ENCODE peak calls at places on chromosomes 11 and 22, in four cellular contexts. I is mesendoderm, Q is IMR-90, V is H1. K is an unnamed sample.

GRCh38 chr11:120781486-120782120 is 242.3 kb upstream of the TBCEL start:
- DNase-seq in V (no peak), I (no peak), Q (no peak), K (no peak)

GRCh38 chr11:86722041-86722440 is 49.6 kb upstream of the ME3 start:
- DNase-seq in I (no peak), Q (peak), V (no peak), K (no peak)

GRCh38 chr11:69770525-69770924 is 4.6 kb downstream of the FGF4 start:
- DNase-seq in Q (no peak), V (no peak), I (peak), K (no peak)

GRCh38 chr11:113419426-113420003 is 31.9 kb downstream of the ANKK1 start:
- DNase-seq in I (no peak), V (no peak), Q (no peak), K (no peak)

GRCh38 chr11:19316434-19316833 is 75.7 kb upstream of the E2F8 start:
- DNase-seq in Q (no peak), I (no peak), V (no peak), K (no peak)

GRCh38 chr11:102155676-102156075 is 45.4 kb downstream of the YAP1 start:
- DNase-seq in Q (peak), V (no peak), I (no peak), K (no peak)

GRCh38 chr11:123235687-123236261 is 40.7 kb upstream of the CLMP start:
- DNase-seq in V (no peak), I (no peak), Q (peak), K (no peak)

GRCh38 chr11:118224512-118225180 is at the start of gene JAML:
- DNase-seq in I (no peak), Q (no peak), V (no peak), K (no peak)

GRCh38 chr11:118671254-118671653 is 8.2 kb downstream of the TREH start:
- DNase-seq in I (no peak), Q (no peak), V (no peak), K (no peak)

GRCh38 chr11:13368041-13368446 is 90.5 kb downstream of the BMAL1 start:
- DNase-seq in V (no peak), Q (peak), I (no peak), K (no peak)

GRCh38 chr11:131683666-131684065 is 313.3 kb downstream of the NTM start:
- DNase-seq in I (no peak), Q (no peak), V (peak), K (no peak)

GRCh38 chr22:40240671-40241070 is 62.9 kb downstream of the TNRC6B start:
- DNase-seq in I (no peak), V (no peak), Q (no peak), K (no peak)

GRCh38 chr11:23021287-23021863 is 161.1 kb upstream of the CCDC179 start:
- DNase-seq in I (peak), Q (peak), V (no peak), K (peak)

GRCh38 chr22:34812631-34813030 is 253.3 kb upstream of the ISX start:
- DNase-seq in I (peak), Q (no peak), V (no peak), K (no peak)

GRCh38 chr22:49396817-49397216 is 430.9 kb downstream of the BRD1 start:
- DNase-seq in I (peak), V (no peak), Q (no peak), K (no peak)

GRCh38 chr11:110077866-110078325 is 15.3 kb upstream of the ZC3H12C start:
- DNase-seq in Q (peak), V (no peak), I (peak), K (no peak)

GRCh38 chr22:17237031-17237668 is 17.9 kb upstream of the ADA2 start:
- DNase-seq in I (no peak), Q (no peak), V (no peak), K (no peak)

GRCh38 chr11:92671081-92671480 is 298.4 kb upstream of the MTNR1B start:
- DNase-seq in Q (no peak), I (no peak), V (no peak), K (no peak)

GRCh38 chr11:14127679-14128078 is 165.2 kb downstream of the SPON1 start:
- DNase-seq in V (no peak), I (no peak), Q (no peak), K (no peak)

GRCh38 chr11:104120493-104121200 is 43.3 kb downstream of the PDGFD start:
- DNase-seq in V (no peak), I (no peak), Q (no peak), K (no peak)

GRCh38 chr22:32413715-32414114 is 1.7 kb upstream of the RTCB start:
- DNase-seq in I (peak), V (no peak), Q (peak), K (no peak)

DNA sequence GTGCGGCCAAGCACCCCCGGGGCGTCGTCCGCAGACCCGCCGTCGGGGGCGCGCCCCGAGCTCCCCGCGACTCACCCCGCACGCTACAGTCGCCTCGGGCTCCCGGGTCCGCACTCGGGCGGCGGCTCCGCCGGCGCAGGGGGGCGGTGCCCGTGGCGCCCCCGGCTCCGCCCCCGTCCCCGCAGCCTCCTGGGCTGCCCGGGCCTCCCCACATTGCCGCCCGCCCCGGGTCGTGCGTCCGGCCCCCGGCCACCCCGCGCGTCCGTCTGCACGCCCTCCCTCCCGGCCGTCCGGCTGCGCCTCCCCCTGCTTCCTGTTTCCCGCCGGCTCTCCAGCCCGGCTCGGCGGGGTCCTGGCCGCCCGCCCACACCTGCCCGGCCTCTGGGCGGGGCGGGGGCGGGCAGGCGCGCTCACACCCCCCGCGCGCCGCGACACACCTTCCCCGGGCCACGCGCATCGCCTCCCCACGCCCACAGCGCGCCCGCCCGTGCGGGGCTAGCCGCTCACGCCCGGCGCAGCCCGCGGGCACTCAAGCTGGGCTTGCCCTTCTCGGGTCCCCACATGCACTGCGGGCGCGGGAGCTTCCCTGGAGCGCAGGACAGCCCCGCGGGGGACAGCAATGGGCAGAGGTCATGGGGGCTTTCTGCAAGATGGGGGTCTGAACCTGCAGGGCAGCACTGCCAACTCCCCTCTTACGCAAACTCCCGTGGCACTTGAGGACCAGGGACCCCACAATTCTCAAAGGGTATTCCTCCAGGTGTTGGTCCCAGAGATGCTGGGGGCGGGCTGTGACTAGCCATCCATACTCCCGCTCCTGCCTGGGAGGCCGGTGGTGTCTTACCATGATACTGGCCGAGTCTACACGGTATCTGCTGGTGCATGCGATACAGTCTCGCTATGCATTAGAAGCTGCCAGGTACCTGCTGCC is at the start of gene CARD10:
- DNase-seq in I (no peak), Q (no peak), V (peak), K (peak)
- H3K4me3 ChIP-seq in I (peak), Q (peak), V (peak), K (peak)

DNA sequence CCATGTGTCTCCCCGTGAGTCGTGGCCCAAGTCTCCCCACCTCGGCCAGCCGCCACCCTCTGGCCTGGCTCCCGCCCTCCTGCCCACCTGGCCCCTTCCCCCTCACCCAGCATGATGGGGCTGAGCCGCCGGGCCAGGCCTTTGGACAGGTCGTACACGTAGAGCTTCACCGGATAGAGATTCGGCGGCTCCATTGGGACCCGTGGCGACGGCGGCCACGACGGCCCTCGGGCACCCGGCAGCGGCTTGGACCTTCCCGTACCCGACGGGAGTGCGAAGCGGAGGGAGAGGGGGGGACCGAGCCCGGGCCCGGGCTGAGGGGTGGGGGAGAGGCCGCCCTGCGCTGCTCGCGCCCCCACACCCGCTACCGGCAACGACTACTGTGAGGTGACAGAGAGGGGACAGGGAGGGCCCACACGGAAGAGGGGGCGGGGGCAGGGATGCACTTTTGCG is at the start of gene DESI1:
- DNase-seq in I (peak), Q (no peak), V (no peak), K (no peak)
- H3K4ac ChIP-seq in I (peak), Q (peak), V (peak), K (peak)

DNA sequence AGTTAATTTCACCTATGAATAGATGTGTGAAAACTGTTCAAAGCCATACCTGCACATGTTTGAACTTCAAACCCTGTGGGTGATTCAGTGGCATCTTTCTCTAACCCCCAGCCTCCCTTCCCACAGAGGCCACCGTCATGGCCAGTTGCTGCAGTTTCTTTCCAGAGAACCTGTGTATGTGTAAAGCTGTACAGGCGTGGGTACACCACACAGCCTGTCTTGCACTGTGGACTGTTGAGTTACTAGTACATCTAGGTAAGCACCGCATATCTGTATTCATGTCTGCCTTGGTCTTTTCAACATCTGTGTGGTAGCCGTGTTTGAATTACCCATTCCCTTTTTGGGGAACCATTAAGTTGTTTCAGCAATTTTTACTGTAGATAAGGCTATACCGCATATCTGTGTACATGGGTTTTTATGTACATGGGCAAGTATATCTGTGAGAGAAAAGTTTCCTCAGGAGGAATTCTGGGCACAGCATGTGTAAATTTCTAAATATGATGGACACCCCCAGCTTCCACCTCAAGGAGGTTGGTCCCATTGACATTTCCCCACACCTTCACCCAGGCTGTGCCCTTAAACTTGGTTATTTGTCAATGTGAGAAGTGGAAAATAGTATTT is 13.9 kb downstream of the NEAT1 start:
- DNase-seq in Q (peak), I (no peak), V (no peak), K (no peak)
- H3K4me3 ChIP-seq in Q (no peak), I (no peak), V (no peak), K (no peak)

GRCh38 chr11:4090258-4090657 is 4.3 kb upstream of the RRM1 start:
- DNase-seq in I (no peak), Q (no peak), V (no peak), K (no peak)

GRCh38 chr11:4095509-4096230 is 1.1 kb downstream of the RRM1 start:
- DNase-seq in V (no peak), Q (peak), I (peak), K (no peak)

GRCh38 chr11:4092031-4092430 is 2.6 kb upstream of the RRM1 start:
- DNase-seq in I (no peak), V (no peak), Q (no peak), K (no peak)

GRCh38 chr11:4094348-4095291 is at the start of gene RRM1:
- DNase-seq in I (peak), Q (peak), V (peak), K (peak)

DNA sequence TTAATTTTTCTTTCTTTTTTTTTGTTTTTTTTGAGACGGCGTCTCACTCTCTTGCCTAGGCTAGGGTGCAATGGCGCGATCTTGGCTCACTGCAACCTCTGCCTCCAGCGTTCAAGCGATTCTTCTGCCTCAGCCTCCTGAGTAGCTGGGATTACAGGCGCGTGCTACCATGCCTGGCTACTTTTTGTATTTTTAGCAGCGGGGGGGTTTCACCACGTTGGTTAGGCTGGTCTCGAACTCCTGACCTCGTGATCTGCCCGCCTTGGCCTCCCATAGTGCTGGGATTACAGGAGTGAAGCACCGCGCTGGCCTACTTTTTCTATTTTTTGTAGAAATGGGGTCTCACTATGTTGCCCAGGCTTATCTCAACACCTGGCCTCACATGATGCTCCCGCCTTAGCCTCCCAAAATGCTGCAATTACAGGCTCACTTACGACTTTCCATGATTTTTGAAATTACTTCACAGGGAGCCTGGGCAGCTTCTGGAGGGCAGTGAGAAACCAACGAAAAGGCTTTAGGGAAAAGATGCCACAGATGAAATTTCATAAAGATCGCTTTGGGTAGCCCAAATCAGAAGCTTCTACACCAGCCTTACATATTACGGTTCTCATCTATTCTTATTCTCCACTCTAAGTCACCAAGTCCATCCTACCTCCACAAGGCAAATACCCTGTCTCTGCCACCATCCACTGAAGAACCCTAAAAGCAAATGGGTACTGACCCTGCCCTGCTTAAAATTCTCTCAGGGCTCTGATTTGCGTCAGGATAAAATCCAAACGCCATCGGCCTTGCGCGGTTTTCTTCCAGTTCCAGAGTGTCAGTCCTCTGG is 866 bp upstream of the RRM1 start:
- DNase-seq in I (no peak), Q (no peak), V (no peak), K (no peak)
- H3K4ac ChIP-seq in I (peak), Q (peak), V (no peak), K (no peak)

DNA sequence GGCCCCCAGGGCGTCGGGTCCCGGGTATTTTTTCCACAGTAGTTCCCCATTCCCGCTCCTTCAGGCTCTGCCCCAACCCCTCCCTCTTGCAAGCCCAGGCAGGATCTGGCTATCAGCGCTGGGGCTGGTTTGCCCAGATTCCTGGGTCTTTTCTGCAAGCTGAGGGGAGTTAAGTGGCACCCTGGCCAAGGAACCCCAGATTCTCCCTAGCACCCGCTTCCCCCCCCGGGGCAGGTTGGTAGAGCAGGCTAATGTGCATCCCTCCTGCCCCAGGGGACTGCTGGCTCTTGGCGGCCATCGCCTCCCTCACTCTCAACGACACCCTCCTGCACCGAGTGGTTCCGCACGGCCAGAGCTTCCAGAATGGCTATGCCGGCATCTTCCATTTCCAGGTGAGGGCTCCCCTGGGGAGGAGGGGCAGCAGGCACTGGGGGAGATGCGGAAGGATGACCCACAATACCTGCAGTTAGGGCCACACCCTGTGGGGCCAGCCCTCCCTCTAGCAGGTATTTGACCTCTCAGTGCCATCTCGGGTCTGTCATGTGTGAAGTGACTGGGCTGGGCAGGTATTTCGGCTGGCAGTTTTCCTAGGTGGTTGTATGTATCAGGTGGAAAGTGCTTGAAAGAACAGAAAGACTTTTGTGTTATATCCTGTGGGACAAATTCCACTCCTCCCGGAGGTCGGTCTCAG is 1.6 kb downstream of the CAPN1 start:
- DNase-seq in Q (no peak), I (no peak), V (no peak), K (no peak)
- H3K4me3 ChIP-seq in Q (no peak), I (no peak), V (peak), K (no peak)

GRCh38 chr22:19275919-19276600 is 15.5 kb downstream of the CLTCL1 start:
- DNase-seq in Q (no peak), I (no peak), V (peak), K (no peak)
- H3K4ac ChIP-seq in Q (no peak), I (no peak), V (no peak), K (no peak)

DNA sequence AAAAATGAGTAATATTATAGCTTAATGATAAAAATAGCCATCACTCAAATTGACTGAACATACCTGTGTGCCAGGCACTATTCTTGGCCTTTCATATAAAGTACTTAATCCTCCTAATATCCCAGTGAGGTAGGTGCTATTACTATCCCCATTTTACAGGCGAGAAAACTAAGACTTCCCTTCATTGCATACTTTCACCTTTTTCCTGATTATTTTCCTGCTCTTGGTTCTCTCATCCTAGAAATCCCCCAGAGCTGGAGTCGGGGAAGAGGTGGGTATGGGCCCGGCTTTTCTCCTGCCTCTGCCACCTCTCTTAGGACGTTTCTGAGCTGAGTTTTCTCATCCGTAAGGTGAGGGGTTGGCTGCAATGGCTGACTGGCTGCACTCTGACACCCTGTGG is 2.2 kb downstream of the NPTXR start:
- DNase-seq in V (no peak), Q (no peak), I (no peak), K (no peak)
- H3K4me3 ChIP-seq in V (no peak), Q (no peak), I (no peak), K (no peak)